ENCODE peak calls at places on chromosomes 11 and 22, in six cellular contexts. One of them, this sample, is unnamed.

GRCh38 chr22:27682438-27682837 is 119.1 kb downstream of the MN1 start:
- DNase-seq in WTC11: peak; percentile 73
- DNase-seq in Caco-2: peak; percentile 10
- DNase-seq in uterus: no peak
- DNase-seq in transverse colon: no peak
- DNase-seq in osteocyte: no peak
- DNase-seq in this sample: peak; percentile 40

GRCh38 chr11:116777056-116777455 is 4.3 kb upstream of the BUD13 start:
- DNase-seq in WTC11: no peak
- DNase-seq in Caco-2: no peak
- DNase-seq in uterus: no peak
- DNase-seq in transverse colon: no peak
- DNase-seq in osteocyte: no peak
- DNase-seq in this sample: no peak

GRCh38 chr11:65639623-65640482 is 2.0 kb downstream of the SIPA1 start:
- DNase-seq in WTC11: no peak
- DNase-seq in Caco-2: no peak
- DNase-seq in uterus: no peak
- DNase-seq in transverse colon: peak; percentile 67
- DNase-seq in osteocyte: no peak
- DNase-seq in this sample: no peak

GRCh38 chr11:62710001-62710345 is 2.5 kb downstream of the GNG3 start:
- DNase-seq in WTC11: no peak
- DNase-seq in Caco-2: no peak
- DNase-seq in uterus: no peak
- DNase-seq in transverse colon: no peak
- DNase-seq in osteocyte: no peak
- DNase-seq in this sample: peak; percentile 26

GRCh38 chr11:47534707-47535251 is 18.2 kb downstream of the CELF1 start:
- DNase-seq in WTC11: no peak
- DNase-seq in Caco-2: no peak
- DNase-seq in uterus: no peak
- DNase-seq in transverse colon: no peak
- DNase-seq in osteocyte: no peak
- DNase-seq in this sample: no peak

GRCh38 chr11:61946894-61947293 is 3.3 kb upstream of the BEST1 start:
- DNase-seq in WTC11: no peak
- DNase-seq in Caco-2: no peak
- DNase-seq in uterus: no peak
- DNase-seq in transverse colon: no peak
- DNase-seq in osteocyte: peak; percentile 10
- DNase-seq in this sample: no peak

GRCh38 chr22:22706253-22706940 is 62.0 kb downstream of the GGTLC2 start:
- DNase-seq in WTC11: no peak
- DNase-seq in Caco-2: no peak
- DNase-seq in uterus: no peak
- DNase-seq in transverse colon: no peak
- DNase-seq in osteocyte: peak; percentile 42
- DNase-seq in this sample: no peak

GRCh38 chr22:33897621-33897910 is 22.7 kb downstream of the LARGE1 start:
- DNase-seq in WTC11: no peak
- DNase-seq in Caco-2: no peak
- DNase-seq in uterus: no peak
- DNase-seq in transverse colon: no peak
- DNase-seq in osteocyte: no peak
- DNase-seq in this sample: no peak

GRCh38 chr11:68181719-68182451 is 31.2 kb downstream of the KMT5B start:
- DNase-seq in WTC11: no peak
- DNase-seq in Caco-2: no peak
- DNase-seq in uterus: no peak
- DNase-seq in transverse colon: no peak
- DNase-seq in osteocyte: no peak
- DNase-seq in this sample: no peak

GRCh38 chr22:30969532-30970355 is 679 bp downstream of the TUG1 start:
- DNase-seq in WTC11: no peak
- DNase-seq in Caco-2: peak; percentile 60
- DNase-seq in uterus: peak; percentile 28
- DNase-seq in transverse colon: peak; percentile 53
- DNase-seq in osteocyte: no peak
- DNase-seq in this sample: no peak
- TF ChIP-seq CTCF in WTC11: no peak
- TF ChIP-seq CTCF in Caco-2: no peak
- TF ChIP-seq CTCF in uterus: no peak
- TF ChIP-seq CTCF in transverse colon: peak; percentile 7
- TF ChIP-seq CTCF in osteocyte: peak; percentile 11
- TF ChIP-seq CTCF in this sample: no peak

GRCh38 chr11:9316334-9316733 is 1.9 kb upstream of the TMEM41B start:
- DNase-seq in WTC11: no peak
- DNase-seq in Caco-2: no peak
- DNase-seq in uterus: no peak
- DNase-seq in transverse colon: no peak
- DNase-seq in osteocyte: no peak
- DNase-seq in this sample: no peak

GRCh38 chr11:9315078-9315688 is 790 bp upstream of the TMEM41B start:
- DNase-seq in WTC11: no peak
- DNase-seq in Caco-2: no peak
- DNase-seq in uterus: peak; percentile 17
- DNase-seq in transverse colon: peak; percentile 11
- DNase-seq in osteocyte: no peak
- DNase-seq in this sample: peak; percentile 7

GRCh38 chr11:9313648-9314290 is 624 bp downstream of the TMEM41B start:
- DNase-seq in WTC11: no peak
- DNase-seq in Caco-2: peak; percentile 46
- DNase-seq in uterus: peak; percentile 25
- DNase-seq in transverse colon: peak; percentile 9
- DNase-seq in osteocyte: no peak
- DNase-seq in this sample: no peak

GRCh38 chr11:9310485-9310884 is 3.9 kb downstream of the TMEM41B start:
- DNase-seq in WTC11: no peak
- DNase-seq in Caco-2: no peak
- DNase-seq in uterus: no peak
- DNase-seq in transverse colon: no peak
- DNase-seq in osteocyte: no peak
- DNase-seq in this sample: no peak

GRCh38 chr11:9314291-9315077 is at the start of gene TMEM41B:
- DNase-seq in WTC11: peak; percentile 99
- DNase-seq in Caco-2: peak; percentile 99
- DNase-seq in uterus: peak; percentile 97
- DNase-seq in transverse colon: peak; percentile 98
- DNase-seq in osteocyte: peak; percentile 99
- DNase-seq in this sample: peak; percentile 99
- TF ChIP-seq CTCF in WTC11: no peak
- TF ChIP-seq CTCF in Caco-2: peak; percentile 16
- TF ChIP-seq CTCF in uterus: no peak
- TF ChIP-seq CTCF in transverse colon: no peak
- TF ChIP-seq CTCF in osteocyte: peak; percentile 3
- TF ChIP-seq CTCF in this sample: peak; percentile 12

GRCh38 chr11:115504279-115505158 is at the start of gene CADM1:
- DNase-seq in WTC11: peak; percentile 97
- DNase-seq in Caco-2: peak; percentile 100
- DNase-seq in uterus: peak; percentile 95
- DNase-seq in transverse colon: peak; percentile 93
- DNase-seq in osteocyte: peak; percentile 98
- DNase-seq in this sample: peak; percentile 93
- TF ChIP-seq CTCF in WTC11: peak; percentile 14
- TF ChIP-seq CTCF in Caco-2: peak; percentile 90
- TF ChIP-seq CTCF in uterus: peak; percentile 28
- TF ChIP-seq CTCF in transverse colon: peak; percentile 72
- TF ChIP-seq CTCF in osteocyte: peak; percentile 77
- TF ChIP-seq CTCF in this sample: peak; percentile 72

DNA sequence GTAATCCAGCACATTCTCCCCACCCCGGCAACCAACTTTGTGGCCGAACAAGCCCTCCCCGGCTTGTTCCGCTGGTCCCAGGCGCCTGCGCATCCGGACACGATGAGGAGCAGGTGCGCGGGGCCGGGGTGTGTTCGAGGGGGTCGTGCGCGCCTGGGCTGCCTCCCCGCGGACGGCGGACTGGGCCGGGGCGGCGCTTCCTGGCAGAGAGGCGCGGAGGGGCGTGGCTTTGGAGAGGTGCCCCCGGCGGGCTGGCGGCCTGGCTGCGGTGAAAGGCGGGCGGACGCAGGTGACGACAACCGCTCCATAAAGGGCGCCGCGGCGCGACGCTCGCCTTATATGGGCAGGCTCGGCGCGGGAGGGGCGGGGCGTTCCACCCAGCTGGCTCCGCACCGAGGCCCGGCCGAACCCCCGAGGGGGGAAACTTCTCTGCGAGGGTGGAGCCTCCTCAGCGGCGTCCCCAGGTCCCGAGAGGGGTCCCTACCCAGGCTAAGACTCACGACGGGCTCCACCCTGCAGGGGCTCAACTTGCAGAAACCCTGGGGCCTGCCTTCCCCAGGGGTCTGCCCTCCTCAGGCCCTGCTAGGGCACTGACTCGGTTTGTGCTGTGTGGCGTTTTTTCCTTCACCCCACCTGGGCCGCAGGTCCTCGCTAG is 26.4 kb downstream of the TXN2 start:
- DNase-seq in WTC11: peak; percentile 98
- DNase-seq in Caco-2: peak; percentile 98
- DNase-seq in uterus: peak; percentile 94
- DNase-seq in transverse colon: peak; percentile 98
- DNase-seq in osteocyte: peak; percentile 90
- DNase-seq in this sample: peak; percentile 81
- TF ChIP-seq CTCF in WTC11: no peak
- TF ChIP-seq CTCF in Caco-2: peak; percentile 2
- TF ChIP-seq CTCF in uterus: no peak
- TF ChIP-seq CTCF in transverse colon: no peak
- TF ChIP-seq CTCF in osteocyte: no peak
- TF ChIP-seq CTCF in this sample: peak; percentile 23

GRCh38 chr11:8327761-8328192 is 64.1 kb upstream of the LMO1 start:
- DNase-seq in WTC11: no peak
- DNase-seq in Caco-2: no peak
- DNase-seq in uterus: no peak
- DNase-seq in transverse colon: no peak
- DNase-seq in osteocyte: no peak
- DNase-seq in this sample: no peak

GRCh38 chr11:8328231-8328794 is 64.6 kb upstream of the LMO1 start:
- DNase-seq in WTC11: no peak
- DNase-seq in Caco-2: no peak
- DNase-seq in uterus: no peak
- DNase-seq in transverse colon: no peak
- DNase-seq in osteocyte: no peak
- DNase-seq in this sample: no peak

GRCh38 chr11:8329336-8329735 is 65.7 kb upstream of the LMO1 start:
- DNase-seq in WTC11: no peak
- DNase-seq in Caco-2: no peak
- DNase-seq in uterus: no peak
- DNase-seq in transverse colon: no peak
- DNase-seq in osteocyte: no peak
- DNase-seq in this sample: no peak

GRCh38 chr11:8329961-8330361 is 66.3 kb upstream of the LMO1 start:
- DNase-seq in WTC11: no peak
- DNase-seq in Caco-2: no peak
- DNase-seq in uterus: no peak
- DNase-seq in transverse colon: no peak
- DNase-seq in osteocyte: no peak
- DNase-seq in this sample: no peak

DNA sequence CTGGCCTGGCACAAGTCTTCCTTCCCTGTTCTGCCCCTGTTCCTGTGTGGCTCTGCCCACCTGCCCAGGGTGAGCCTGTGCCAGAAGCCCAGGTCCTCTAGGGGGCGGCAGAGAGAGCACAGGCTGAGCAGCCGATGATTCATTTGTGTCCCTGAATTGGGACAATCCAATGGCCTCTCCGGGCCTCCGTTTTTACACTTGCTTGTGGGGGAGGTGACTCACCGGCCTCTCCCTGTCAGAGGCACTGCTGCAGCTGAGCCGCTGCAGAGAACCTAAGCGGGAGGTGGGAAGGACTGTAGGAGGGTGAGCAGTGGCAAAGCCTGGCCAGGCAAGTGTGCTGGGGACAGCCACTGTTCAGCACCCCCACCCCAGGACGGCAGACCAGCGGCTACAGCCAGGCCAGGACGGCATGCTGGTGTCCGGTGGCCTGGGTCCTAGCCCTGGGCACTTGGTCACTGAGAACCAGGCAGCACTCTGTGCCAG is 65.2 kb upstream of the LMO1 start:
- DNase-seq in WTC11: peak; percentile 91
- DNase-seq in Caco-2: peak; percentile 87
- DNase-seq in uterus: peak; percentile 40
- DNase-seq in transverse colon: peak; percentile 85
- DNase-seq in osteocyte: peak; percentile 93
- DNase-seq in this sample: peak; percentile 87
- TF ChIP-seq CTCF in WTC11: peak; percentile 80
- TF ChIP-seq CTCF in Caco-2: peak; percentile 87
- TF ChIP-seq CTCF in uterus: peak; percentile 42
- TF ChIP-seq CTCF in transverse colon: peak; percentile 73
- TF ChIP-seq CTCF in osteocyte: peak; percentile 78
- TF ChIP-seq CTCF in this sample: peak; percentile 83

GRCh38 chr22:46358766-46359165 is 23.3 kb downstream of the TRMU start:
- DNase-seq in WTC11: no peak
- DNase-seq in Caco-2: no peak
- DNase-seq in uterus: no peak
- DNase-seq in transverse colon: no peak
- DNase-seq in osteocyte: no peak
- DNase-seq in this sample: no peak

GRCh38 chr22:46357711-46358505 is 22.4 kb downstream of the TRMU start:
- DNase-seq in WTC11: no peak
- DNase-seq in Caco-2: no peak
- DNase-seq in uterus: no peak
- DNase-seq in transverse colon: no peak
- DNase-seq in osteocyte: no peak
- DNase-seq in this sample: no peak

GRCh38 chr22:46356496-46357185 is 21.1 kb downstream of the TRMU start:
- DNase-seq in WTC11: no peak
- DNase-seq in Caco-2: no peak
- DNase-seq in uterus: no peak
- DNase-seq in transverse colon: peak; percentile 6
- DNase-seq in osteocyte: no peak
- DNase-seq in this sample: no peak

GRCh38 chr22:46355996-46356471 is 20.5 kb downstream of the TRMU start:
- DNase-seq in WTC11: no peak
- DNase-seq in Caco-2: no peak
- DNase-seq in uterus: no peak
- DNase-seq in transverse colon: peak; percentile 4
- DNase-seq in osteocyte: no peak
- DNase-seq in this sample: no peak

GRCh38 chr22:46357186-46357500 is 21.6 kb downstream of the TRMU start:
- DNase-seq in WTC11: no peak
- DNase-seq in Caco-2: no peak
- DNase-seq in uterus: no peak
- DNase-seq in transverse colon: no peak
- DNase-seq in osteocyte: no peak
- DNase-seq in this sample: no peak
- TF ChIP-seq CTCF in WTC11: no peak
- TF ChIP-seq CTCF in Caco-2: no peak
- TF ChIP-seq CTCF in uterus: no peak
- TF ChIP-seq CTCF in transverse colon: no peak
- TF ChIP-seq CTCF in osteocyte: no peak
- TF ChIP-seq CTCF in this sample: no peak

GRCh38 chr22:45552580-45553332 is 50.1 kb downstream of the FBLN1 start:
- DNase-seq in WTC11: no peak
- DNase-seq in Caco-2: no peak
- DNase-seq in uterus: peak; percentile 59
- DNase-seq in transverse colon: peak; percentile 44
- DNase-seq in osteocyte: peak; percentile 89
- DNase-seq in this sample: no peak
- TF ChIP-seq CTCF in WTC11: no peak
- TF ChIP-seq CTCF in Caco-2: no peak
- TF ChIP-seq CTCF in uterus: peak; percentile 22
- TF ChIP-seq CTCF in transverse colon: no peak
- TF ChIP-seq CTCF in osteocyte: peak; percentile 57
- TF ChIP-seq CTCF in this sample: no peak

This sample was measured in neural crest cell.